ENCODE peak calls at places on chromosome 9, in eight cellular contexts. E is body of pancreas, P is right lobe of liver, W is esophagus squamous epithelium, F is uterus, B is ovary, K is tibial nerve, X is HCT116. H is an unnamed sample.

GRCh38 chr9:95124582-95125359 is 192.7 kb downstream of the FANCC start:
- DNase-seq in E (no peak), P (no peak), W (no peak), F (no peak), B (no peak), K (no peak), X (no peak), H (no peak)

GRCh38 chr9:125795970-125796596 is 48.9 kb downstream of the PBX3 start:
- DNase-seq in E (no peak), P (peak), W (no peak), F (no peak), B (no peak), K (no peak), X (no peak), H (no peak)

GRCh38 chr9:91332476-91333231 is 29.1 kb downstream of the AUH start:
- DNase-seq in E (no peak), P (no peak), W (no peak), F (no peak), B (no peak), K (no peak), X (no peak), H (no peak)

GRCh38 chr9:113468716-113469448 is 5.4 kb downstream of the RGS3 start:
- DNase-seq in E (peak), P (peak), W (no peak), F (no peak), B (no peak), K (no peak), X (no peak), H (no peak)

GRCh38 chr9:30574355-30575151 is 1809.9 kb upstream of the ACO1 start:
- DNase-seq in E (no peak), P (no peak), W (no peak), F (peak), B (no peak), K (no peak), X (no peak), H (peak)

GRCh38 chr9:131707677-131708612 is 31.9 kb downstream of the RAPGEF1 start:
- DNase-seq in E (peak), P (peak), W (no peak), F (no peak), B (no peak), K (peak), X (no peak), H (peak)

GRCh38 chr9:113895526-113895925 is 19.4 kb downstream of the ZNF618 start:
- DNase-seq in E (no peak), P (no peak), W (no peak), F (no peak), B (no peak), K (no peak), X (no peak), H (no peak)

GRCh38 chr9:79862921-79863890 is 291.4 kb downstream of the TLE4 start:
- DNase-seq in E (no peak), P (no peak), W (no peak), F (no peak), B (no peak), K (no peak), X (no peak), H (no peak)

GRCh38 chr9:85688361-85688760 is 53.4 kb downstream of the AGTPBP1 start:
- DNase-seq in E (no peak), P (no peak), W (no peak), F (no peak), B (no peak), K (no peak), X (no peak), H (no peak)

GRCh38 chr9:105021917-105022316 is 94.0 kb upstream of the ABCA1 start:
- DNase-seq in E (no peak), P (no peak), W (no peak), F (no peak), B (no peak), K (no peak), X (no peak), H (no peak)

GRCh38 chr9:6498982-6499381 is 86.0 kb downstream of the UHRF2 start:
- DNase-seq in E (no peak), P (no peak), W (no peak), F (no peak), B (no peak), K (no peak), X (no peak), H (no peak)

GRCh38 chr9:99690573-99690972 is 131.1 kb upstream of the NR4A3 start:
- DNase-seq in E (no peak), P (no peak), W (no peak), F (no peak), B (no peak), K (no peak), X (no peak), H (no peak)

GRCh38 chr9:5900622-5901021 is 9.9 kb downstream of the MLANA start:
- DNase-seq in E (no peak), P (no peak), W (no peak), F (no peak), B (no peak), K (no peak), X (no peak), H (no peak)

GRCh38 chr9:119003218-119003617 is 366.0 kb downstream of the BRINP1 start:
- DNase-seq in E (no peak), P (no peak), W (no peak), F (no peak), B (no peak), K (no peak), X (no peak), H (no peak)

GRCh38 chr9:108443278-108443633 is 412.5 kb downstream of the ACTL7B start:
- DNase-seq in E (no peak), P (no peak), W (no peak), F (no peak), B (no peak), K (no peak), X (no peak), H (no peak)

GRCh38 chr9:108442604-108443277 is 413.0 kb downstream of the ACTL7B start:
- DNase-seq in E (no peak), P (no peak), W (no peak), F (no peak), B (no peak), K (no peak), X (no peak), H (no peak)

GRCh38 chr9:108445431-108446018 is 410.3 kb downstream of the ACTL7B start:
- DNase-seq in E (no peak), P (no peak), W (no peak), F (no peak), B (no peak), K (no peak), X (no peak), H (no peak)

GRCh38 chr9:108443741-108444140 is 412.0 kb downstream of the ACTL7B start:
- DNase-seq in E (no peak), P (no peak), W (no peak), F (no peak), B (no peak), K (no peak), X (no peak), H (no peak)

DNA sequence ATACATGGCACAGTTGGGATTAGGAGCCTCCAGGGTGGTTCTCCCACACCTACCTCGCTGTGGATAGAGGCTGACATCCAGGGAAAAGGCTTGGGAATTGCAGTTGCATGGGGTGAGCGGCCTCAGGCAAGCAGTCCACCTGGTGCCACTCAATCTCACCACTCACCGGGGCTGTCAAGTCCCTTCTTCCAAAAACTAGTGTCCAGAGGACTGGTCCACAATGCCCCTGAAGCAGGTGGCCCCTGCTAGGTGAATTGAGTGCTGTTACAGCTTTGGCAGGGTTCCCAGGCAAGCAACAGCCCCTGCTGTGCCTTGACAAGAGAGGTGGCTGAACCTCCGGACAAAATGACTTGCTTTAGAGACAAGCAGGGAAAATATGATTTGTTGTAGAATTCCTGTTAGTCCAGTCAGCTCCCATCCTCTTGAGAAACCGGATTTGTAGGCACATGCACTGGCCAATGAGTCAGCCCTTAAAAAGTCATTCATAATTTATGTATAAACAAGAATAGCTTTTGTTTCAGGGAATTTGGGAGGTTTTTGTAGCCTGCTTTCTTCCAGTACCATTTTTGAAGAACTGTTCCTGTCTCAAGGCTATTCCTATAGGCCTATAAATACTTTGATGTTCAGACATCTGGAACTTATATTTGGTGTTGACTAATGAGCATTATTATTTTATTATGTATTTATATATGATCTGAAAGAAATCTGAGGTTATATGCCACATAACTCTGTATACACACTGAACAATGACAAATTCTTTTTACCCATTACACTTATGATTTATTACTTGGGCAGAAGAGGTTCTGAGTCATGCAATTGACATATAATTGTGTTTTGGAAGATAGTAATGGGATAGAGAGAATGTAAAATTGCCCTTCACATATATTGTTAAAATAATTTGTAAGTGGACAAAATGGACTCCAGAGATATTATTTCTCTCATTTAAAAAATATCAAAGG is 411.1 kb downstream of the ACTL7B start:
- DNase-seq in E (no peak), P (no peak), W (no peak), F (peak), B (no peak), K (peak), X (peak), H (no peak)
- H3K27ac ChIP-seq in E (no peak), P (no peak), W (peak), F (peak), B (no peak), K (peak), X (peak), H (peak)

DNA sequence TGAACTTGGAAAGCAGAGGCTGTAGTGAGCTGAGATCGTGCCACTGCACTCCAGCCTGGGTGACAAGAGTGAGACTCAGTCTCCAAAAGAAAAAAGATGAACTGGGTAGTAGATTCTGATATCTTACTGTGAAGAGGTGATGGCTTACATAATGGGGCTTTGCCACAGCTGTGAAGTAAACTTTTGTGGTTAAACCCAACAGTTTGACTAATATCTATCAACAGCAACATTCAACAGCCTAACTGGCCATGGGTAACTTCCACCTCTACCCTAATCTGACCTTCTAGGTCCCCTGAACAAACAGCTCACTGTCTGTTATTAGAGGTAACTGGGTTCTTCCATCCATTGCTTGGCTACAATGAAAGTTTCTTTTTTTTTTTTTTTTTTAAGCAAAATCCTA is 52.1 kb downstream of the TLE1 start:
- DNase-seq in E (no peak), P (no peak), W (no peak), F (no peak), B (no peak), K (no peak), X (no peak), H (no peak)
- TF ChIP-seq POLR2A in E (no peak), P (no peak), W (no peak), F (no peak), B (no peak), K (no peak), X (no peak), H (no peak)

DNA sequence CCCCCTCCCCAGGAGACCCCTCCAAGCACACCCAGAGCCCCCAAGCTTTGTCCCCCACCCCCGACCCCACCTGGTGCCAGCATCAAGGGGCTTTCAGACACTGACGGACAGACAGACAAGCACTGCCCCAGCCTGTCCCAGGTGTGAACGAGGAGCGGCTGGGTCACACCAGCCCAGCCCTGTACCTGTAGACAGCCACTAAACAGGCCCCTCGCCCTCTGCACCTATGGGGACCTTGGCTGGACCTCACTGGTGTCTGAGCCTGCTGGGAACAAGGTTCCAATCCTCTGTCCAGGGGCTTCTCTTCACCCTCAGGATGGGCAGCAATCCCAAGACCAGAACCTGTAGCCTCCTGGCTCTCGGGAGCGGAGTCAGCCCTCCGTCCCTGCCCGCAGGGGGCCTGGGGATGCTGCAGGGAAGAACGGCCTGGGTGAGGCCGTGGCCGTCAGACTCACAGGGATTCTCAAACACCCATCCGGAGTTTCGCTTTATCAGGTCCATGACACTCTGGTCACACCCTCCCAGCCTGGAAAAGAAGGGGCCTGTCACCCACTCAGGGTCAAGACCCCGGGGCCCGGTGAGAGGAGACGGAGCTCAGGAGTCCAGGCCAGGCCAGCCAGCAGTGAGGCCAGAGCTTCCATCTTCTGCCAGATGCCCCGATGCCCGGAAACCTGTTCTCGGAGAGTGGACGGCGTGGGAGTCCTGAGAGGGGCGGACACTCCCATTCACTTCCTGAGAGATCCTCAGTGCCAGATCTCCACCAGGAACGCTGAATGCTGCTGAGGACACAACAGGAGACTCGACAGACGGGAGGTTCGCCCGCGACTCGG is 2.7 kb downstream of the LCN6 start:
- DNase-seq in E (no peak), P (no peak), W (no peak), F (no peak), B (no peak), K (no peak), X (no peak), H (no peak)
- H3K4me3 ChIP-seq in E (no peak), P (no peak), W (peak), F (no peak), B (no peak), K (no peak), X (no peak), H (peak)

GRCh38 chr9:89606049-89606481 is 1.3 kb downstream of the GADD45G start:
- DNase-seq in E (peak), P (peak), W (no peak), F (peak), B (peak), K (peak), X (no peak), H (peak)

GRCh38 chr9:89606567-89607311 is 1.9 kb downstream of the GADD45G start:
- DNase-seq in E (peak), P (peak), W (no peak), F (peak), B (peak), K (no peak), X (no peak), H (peak)

GRCh38 chr9:89610391-89610925 is 5.6 kb downstream of the GADD45G start:
- DNase-seq in E (no peak), P (no peak), W (no peak), F (no peak), B (peak), K (no peak), X (no peak), H (no peak)

GRCh38 chr9:89609426-89610006 is 4.7 kb downstream of the GADD45G start:
- DNase-seq in E (peak), P (no peak), W (no peak), F (no peak), B (peak), K (no peak), X (no peak), H (no peak)

GRCh38 chr9:89608646-89609335 is 4.0 kb downstream of the GADD45G start:
- DNase-seq in E (peak), P (no peak), W (no peak), F (no peak), B (peak), K (no peak), X (no peak), H (peak)
- H3K27ac ChIP-seq in E (no peak), P (no peak), W (no peak), F (no peak), B (no peak), K (no peak), X (no peak), H (no peak)